ENCODE peak calls at places on chromosomes 1 and 21, in six cellular contexts. M is tibial nerve, Y is choroid plexus epithelial cell, E is suprapubic skin, A is WERI-Rb-1, F is NB4. P is an unnamed sample.

GRCh38 chr1:212651521-212651920 is 43.0 kb downstream of the ATF3 start:
- DNase-seq in E (no peak), Y (no peak), F (no peak), M (no peak), A (no peak), P (no peak)

GRCh38 chr1:165854101-165854845 is 26.9 kb downstream of the UCK2 start:
- DNase-seq in A (no peak), E (no peak), M (no peak), Y (peak), F (peak), P (peak)

GRCh38 chr1:44947060-44947773 is 39.2 kb downstream of the EIF2B3 start:
- DNase-seq in Y (peak), F (no peak), E (no peak), A (no peak), M (no peak), P (no peak)

GRCh38 chr21:45891388-45892155 is 90.0 kb upstream of the COL6A1 start:
- DNase-seq in E (no peak), M (no peak), Y (no peak), A (no peak), F (no peak), P (no peak)

GRCh38 chr1:243705585-243705984 is 144.5 kb downstream of the AKT3 start:
- DNase-seq in M (no peak), Y (peak), E (no peak), F (no peak), A (no peak), P (no peak)

GRCh38 chr1:3618576-3618903 is 6.3 kb upstream of the TPRG1L start:
- DNase-seq in Y (no peak), E (no peak), M (no peak), A (no peak), F (no peak), P (no peak)

GRCh38 chr1:209355415-209355814 is 228.1 kb upstream of the CAMK1G start:
- DNase-seq in A (no peak), M (no peak), Y (no peak), F (no peak), E (no peak), P (no peak)

GRCh38 chr1:156865258-156865657 is 4.6 kb downstream of the NTRK1 start:
- DNase-seq in A (peak), Y (no peak), M (no peak), F (peak), E (no peak), P (no peak)

GRCh38 chr1:17704176-17704575 is 51.0 kb upstream of the ACTL8 start:
- DNase-seq in E (no peak), M (no peak), A (no peak), Y (no peak), F (no peak), P (no peak)

GRCh38 chr1:107254306-107254705 is 113.5 kb downstream of the NTNG1 start:
- DNase-seq in A (no peak), M (no peak), E (no peak), Y (no peak), F (no peak), P (no peak)

GRCh38 chr1:97500696-97501297 is 420.0 kb downstream of the DPYD start:
- DNase-seq in E (no peak), Y (no peak), A (no peak), M (no peak), F (no peak), P (no peak)

GRCh38 chr1:51928896-51929295 is 50.4 kb upstream of the NRDC start:
- DNase-seq in E (no peak), F (no peak), A (no peak), M (no peak), Y (no peak), P (no peak)

GRCh38 chr1:56798053-56798471 is 21.1 kb downstream of the FYB2 start:
- DNase-seq in A (no peak), F (no peak), E (no peak), Y (peak), M (no peak), P (no peak)

GRCh38 chr1:204074274-204075115 is 1.6 kb downstream of the SOX13 start:
- DNase-seq in Y (peak), E (peak), M (no peak), F (no peak), A (peak), P (no peak)
- TF ChIP-seq CTCF in Y (no peak), E (no peak), M (no peak), F (no peak), A (no peak), P (no peak)

GRCh38 chr1:32362474-32363313 is at the start of the genes FAM229A and TSSK3:
- DNase-seq in E (no peak), M (no peak), A (no peak), Y (no peak), F (no peak), P (no peak)
- H3K4me3 ChIP-seq in E (peak), M (peak), A (peak), Y (peak), F (no peak), P (peak)

GRCh38 chr1:90728656-90729257 is 11.7 kb upstream of the BARHL2 start:
- DNase-seq in F (no peak), E (no peak), Y (no peak), A (no peak), M (no peak), P (no peak)

GRCh38 chr1:90725961-90726715 is 9.0 kb upstream of the BARHL2 start:
- DNase-seq in M (no peak), E (no peak), A (no peak), Y (peak), F (no peak), P (no peak)

GRCh38 chr1:90726716-90727480 is 9.8 kb upstream of the BARHL2 start:
- DNase-seq in E (no peak), Y (no peak), A (no peak), M (no peak), F (no peak), P (no peak)

GRCh38 chr1:90729484-90730246 is 12.6 kb upstream of the BARHL2 start:
- DNase-seq in F (no peak), E (no peak), M (no peak), Y (no peak), A (no peak), P (no peak)

GRCh38 chr1:90727917-90728655 is 11.0 kb upstream of the BARHL2 start:
- DNase-seq in A (no peak), Y (no peak), M (no peak), E (no peak), F (no peak), P (no peak)
- TF ChIP-seq CTCF in A (no peak), Y (no peak), M (no peak), E (no peak), F (no peak), P (no peak)

DNA sequence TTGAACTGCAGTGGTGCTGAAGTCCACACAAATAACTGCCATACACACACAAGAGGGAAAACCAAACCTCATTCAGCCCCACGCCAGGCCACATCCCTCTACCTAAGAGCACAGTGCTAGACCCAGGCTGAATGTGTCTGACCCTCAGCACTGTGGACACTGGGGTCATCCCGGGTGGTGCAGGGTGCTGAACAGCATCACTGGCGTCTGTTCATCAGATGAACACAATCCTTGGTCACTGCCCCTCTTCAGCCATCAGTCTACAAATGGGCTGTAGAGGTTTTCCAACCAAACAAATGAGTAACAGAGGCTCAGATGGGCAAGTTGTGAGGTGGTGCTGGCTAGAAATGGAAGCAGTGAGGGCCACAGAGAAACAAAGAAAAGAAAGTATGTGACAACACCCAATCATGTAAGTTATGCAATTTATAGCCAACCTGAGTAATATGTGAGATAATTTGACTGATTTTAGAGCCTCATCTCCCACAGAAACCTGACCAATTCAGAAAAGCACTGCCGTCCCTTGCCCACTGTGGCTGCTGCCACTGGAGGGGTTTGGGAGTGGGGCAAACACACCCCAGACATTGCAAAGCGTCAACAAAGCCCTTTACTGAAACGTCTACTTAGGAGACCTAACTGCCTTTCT is 27.9 kb downstream of the GNB1 start:
- DNase-seq in A (no peak), Y (no peak), E (no peak), M (no peak), F (no peak), P (peak)
- H3K4me3 ChIP-seq in A (no peak), Y (no peak), E (no peak), M (no peak), F (no peak), P (no peak)

GRCh38 chr1:93080424-93080823 is 1.3 kb downstream of the MTF2 start:
- DNase-seq in Y (peak), F (peak), M (no peak), A (no peak), E (no peak), P (peak)
- TF ChIP-seq CTCF in Y (peak), F (peak), M (peak), A (no peak), E (peak), P (peak)

GRCh38 chr1:26064591-26064990 is 2.8 kb downstream of the TRIM63 start:
- DNase-seq in F (no peak), E (no peak), Y (no peak), A (no peak), M (no peak), P (no peak)
- H3K4me3 ChIP-seq in F (no peak), E (no peak), Y (no peak), A (no peak), M (no peak), P (no peak)

GRCh38 chr1:214569357-214570004 is 18.1 kb upstream of the PTPN14 start:
- DNase-seq in Y (no peak), E (no peak), F (no peak), M (no peak), A (no peak), P (no peak)

GRCh38 chr1:214570442-214570841 is 19.0 kb upstream of the PTPN14 start:
- DNase-seq in A (no peak), M (no peak), F (no peak), Y (peak), E (no peak), P (no peak)

GRCh38 chr1:214566158-214567104 is 15.0 kb upstream of the PTPN14 start:
- DNase-seq in M (no peak), A (no peak), Y (peak), E (no peak), F (no peak), P (no peak)

GRCh38 chr1:214568328-214568727 is 16.9 kb upstream of the PTPN14 start:
- DNase-seq in F (no peak), E (no peak), Y (peak), M (no peak), A (no peak), P (no peak)

GRCh38 chr1:214567481-214567980 is 16.1 kb upstream of the PTPN14 start:
- DNase-seq in Y (no peak), M (no peak), A (no peak), E (no peak), F (no peak), P (no peak)
- TF ChIP-seq CTCF in Y (no peak), M (no peak), A (no peak), E (no peak), F (no peak), P (no peak)

GRCh38 chr21:36962098-36962780 is 4.2 kb downstream of the HLCS start:
- DNase-seq in A (no peak), M (no peak), E (no peak), F (no peak), Y (no peak), P (no peak)
- H3K4me3 ChIP-seq in A (no peak), M (no peak), E (no peak), F (no peak), Y (no peak), P (no peak)

GRCh38 chr1:37484325-37485051 is 10.1 kb downstream of the ZC3H12A start:
- DNase-seq in E (peak), F (no peak), Y (no peak), M (no peak), A (no peak), P (no peak)

GRCh38 chr1:37486680-37487618 is 12.6 kb downstream of the ZC3H12A start:
- DNase-seq in Y (peak), M (peak), F (peak), A (peak), E (peak), P (peak)

GRCh38 chr1:37483785-37484184 is 9.4 kb downstream of the ZC3H12A start:
- DNase-seq in M (no peak), Y (no peak), F (no peak), E (no peak), A (no peak), P (no peak)

GRCh38 chr1:37487619-37487984 is 13.2 kb downstream of the ZC3H12A start:
- DNase-seq in M (no peak), F (no peak), E (no peak), Y (no peak), A (no peak), P (no peak)

GRCh38 chr1:37485902-37486679 is 11.7 kb downstream of the ZC3H12A start:
- DNase-seq in F (peak), A (no peak), E (no peak), M (no peak), Y (no peak), P (no peak)
- TF ChIP-seq CTCF in F (no peak), A (no peak), E (no peak), M (no peak), Y (no peak), P (no peak)

GRCh38 chr1:8666394-8667167 is 150.9 kb downstream of the RERE start:
- DNase-seq in F (no peak), M (no peak), A (no peak), Y (peak), E (no peak), P (no peak)
- H3K4me3 ChIP-seq in F (no peak), M (no peak), A (no peak), Y (no peak), E (no peak), P (no peak)